ENCODE peak calls at places on chromosomes 13 and 19, in five cellular contexts. J, K, L, N and H are unnamed samples.

GRCh38 chr13:83975668-83976165 is 93.4 kb upstream of the SLITRK1 start:
- DNase-seq in J (no peak), K (no peak), L (peak), N (no peak), H (no peak)

GRCh38 chr19:1041835-1042685 is 2.2 kb downstream of the ABCA7 start:
- DNase-seq in J (no peak), K (no peak), L (no peak), N (no peak), H (no peak)

GRCh38 chr13:100100115-100100879 is 11.4 kb downstream of the PCCA start:
- DNase-seq in J (no peak), K (no peak), L (no peak), N (no peak), H (no peak)

GRCh38 chr13:75910591-75910990 is 274.5 kb downstream of the LMO7 start:
- DNase-seq in J (no peak), K (no peak), L (no peak), N (no peak), H (no peak)

GRCh38 chr13:86830046-86830445 is 841.1 kb upstream of the SLITRK5 start:
- DNase-seq in J (no peak), K (no peak), L (no peak), N (no peak), H (no peak)

GRCh38 chr13:44685641-44686040 is 109.5 kb upstream of the TSC22D1 start:
- DNase-seq in J (no peak), K (no peak), L (peak), N (no peak), H (no peak)

GRCh38 chr13:28268800-28269223 is 130.5 kb downstream of the PAN3 start:
- DNase-seq in J (no peak), K (no peak), L (no peak), N (no peak), H (no peak)

GRCh38 chr13:94201022-94201421 is 278.5 kb downstream of the DCT start:
- DNase-seq in J (no peak), K (no peak), L (no peak), N (no peak), H (no peak)

GRCh38 chr19:2034729-2035589 is 16.1 kb downstream of the MKNK2 start:
- DNase-seq in J (no peak), K (peak), L (peak), N (peak), H (peak)

GRCh38 chr19:16542894-16543498 is 759 bp upstream of the CHERP start:
- DNase-seq in J (no peak), K (no peak), L (no peak), N (no peak), H (no peak)

GRCh38 chr13:23668557-23668956 is 98.3 kb downstream of the TNFRSF19 start:
- DNase-seq in J (no peak), K (no peak), L (no peak), N (no peak), H (no peak)

GRCh38 chr13:25371608-25372274 is at the start of gene ATP8A2:
- DNase-seq in J (no peak), K (no peak), L (no peak), N (no peak), H (no peak)

GRCh38 chr19:34578173-34578572 is 96.6 kb downstream of the WTIP start:
- DNase-seq in J (no peak), K (no peak), L (no peak), N (no peak), H (no peak)

GRCh38 chr13:50075619-50076097 is 60.4 kb downstream of the KCNRG start:
- DNase-seq in J (no peak), K (no peak), L (no peak), N (no peak), H (no peak)

GRCh38 chr19:13082192-13083007 is 20.3 kb downstream of the LYL1 start:
- DNase-seq in J (peak), K (no peak), L (no peak), N (no peak), H (no peak)

GRCh38 chr13:30816733-30817132 is 81.4 kb downstream of the ALOX5AP start:
- DNase-seq in J (peak), K (no peak), L (no peak), N (no peak), H (no peak)

GRCh38 chr13:66748712-66749111 is 481.4 kb downstream of the PCDH9 start:
- DNase-seq in J (no peak), K (no peak), L (no peak), N (no peak), H (no peak)

GRCh38 chr19:4609878-4610511 is 29.3 kb upstream of the TNFAIP8L1 start:
- DNase-seq in J (no peak), K (no peak), L (no peak), N (no peak), H (no peak)

GRCh38 chr19:292281-292884 is 1.2 kb upstream of the PLPP2 start:
- DNase-seq in J (no peak), K (no peak), L (no peak), N (no peak), H (no peak)

GRCh38 chr19:2431318-2432055 is 4.1 kb upstream of the TIMM13 start:
- DNase-seq in J (no peak), K (no peak), L (no peak), N (no peak), H (no peak)

GRCh38 chr19:5338661-5339469 is 1.7 kb downstream of the PTPRS start:
- DNase-seq in J (no peak), K (no peak), L (no peak), N (no peak), H (no peak)

GRCh38 chr19:56837892-56838679 is 2.4 kb downstream of the PEG3 start:
- DNase-seq in J (no peak), K (no peak), L (no peak), N (no peak), H (no peak)

GRCh38 chr13:106104281-106104901 is 431.1 kb downstream of the EFNB2 start:
- DNase-seq in J (no peak), K (no peak), L (no peak), N (no peak), H (no peak)

GRCh38 chr13:82088781-82089180 is 1747.9 kb upstream of the SPRY2 start:
- DNase-seq in J (no peak), K (no peak), L (no peak), N (no peak), H (no peak)

GRCh38 chr13:20188649-20189553 is 3.8 kb downstream of the GJB2 start:
- DNase-seq in J (no peak), K (no peak), L (no peak), N (no peak), H (no peak)

GRCh38 chr19:54803410-54803809 is at the start of gene KIR2DL4:
- DNase-seq in J (no peak), K (no peak), L (no peak), N (no peak), H (no peak)

GRCh38 chr19:38385057-38385803 is 2.6 kb downstream of the GGN start:
- DNase-seq in J (no peak), K (no peak), L (no peak), N (no peak), H (no peak)

GRCh38 chr13:22090114-22090513 is 419.2 kb downstream of the FGF9 start:
- DNase-seq in J (no peak), K (no peak), L (no peak), N (no peak), H (no peak)

GRCh38 chr13:90943961-90944360 is 403.5 kb upstream of the MIR17HG start:
- DNase-seq in J (peak), K (no peak), L (no peak), N (no peak), H (no peak)

GRCh38 chr13:93628136-93628535 is 401.5 kb downstream of the GPC6 start:
- DNase-seq in J (no peak), K (no peak), L (no peak), N (no peak), H (no peak)

GRCh38 chr13:76723551-76724232 is 162.5 kb downstream of the KCTD12 start:
- DNase-seq in J (no peak), K (no peak), L (peak), N (peak), H (no peak)

GRCh38 chr19:14769201-14769600 is 9.2 kb downstream of the ADGRE2 start:
- DNase-seq in J (no peak), K (no peak), L (no peak), N (no peak), H (no peak)

GRCh38 chr13:33284916-33285315 is 639 bp downstream of the STARD13 start:
- DNase-seq in J (no peak), K (no peak), L (no peak), N (no peak), H (no peak)

GRCh38 chr13:113184568-113185440 is 23.7 kb downstream of the PCID2 start:
- DNase-seq in J (no peak), K (no peak), L (peak), N (no peak), H (no peak)

GRCh38 chr13:30715357-30715756 is 20.0 kb upstream of the ALOX5AP start:
- DNase-seq in J (no peak), K (no peak), L (no peak), N (no peak), H (no peak)

GRCh38 chr13:73661066-73661465 is 473.1 kb downstream of the KLF12 start:
- DNase-seq in J (no peak), K (no peak), L (no peak), N (no peak), H (no peak)

GRCh38 chr19:14146789-14147216 is 10.4 kb upstream of the ASF1B start:
- DNase-seq in J (no peak), K (no peak), L (no peak), N (no peak), H (no peak)